ENCODE peak calls at places on chromosomes 2 and 18, in ten cellular contexts. One of them, this sample, is unnamed.

GRCh38 chr2:27956895-27957294 is 66.4 kb downstream of the BABAM2 start:
- DNase-seq in IMR-90: peak; percentile 81
- DNase-seq in aorta: no peak
- DNase-seq in thoracic aorta: no peak
- DNase-seq in mesendoderm: no peak
- DNase-seq in colonic mucosa: no peak
- DNase-seq in PC-3: peak; percentile 50
- DNase-seq in Peyer's patch: no peak
- DNase-seq in OCI-LY7: no peak
- DNase-seq in heart left ventricle: no peak
- DNase-seq in this sample: no peak

GRCh38 chr2:170216415-170216814 is 38.5 kb downstream of the MYO3B start:
- DNase-seq in Peyer's patch: no peak
- DNase-seq in colonic mucosa: no peak
- DNase-seq in heart left ventricle: no peak
- DNase-seq in aorta: no peak
- DNase-seq in PC-3: no peak
- DNase-seq in mesendoderm: no peak
- DNase-seq in OCI-LY7: no peak
- DNase-seq in thoracic aorta: no peak
- DNase-seq in IMR-90: no peak
- DNase-seq in this sample: no peak

GRCh38 chr2:71995067-71995665 is 152.5 kb downstream of the CYP26B1 start:
- DNase-seq in heart left ventricle: no peak
- DNase-seq in colonic mucosa: no peak
- DNase-seq in mesendoderm: peak; percentile 50
- DNase-seq in PC-3: peak; percentile 59
- DNase-seq in Peyer's patch: no peak
- DNase-seq in thoracic aorta: no peak
- DNase-seq in OCI-LY7: no peak
- DNase-seq in aorta: no peak
- DNase-seq in IMR-90: peak; percentile 5
- DNase-seq in this sample: no peak

GRCh38 chr2:10103179-10103578 is 19.4 kb upstream of the RRM2 start:
- DNase-seq in colonic mucosa: no peak
- DNase-seq in heart left ventricle: no peak
- DNase-seq in thoracic aorta: no peak
- DNase-seq in IMR-90: no peak
- DNase-seq in PC-3: no peak
- DNase-seq in mesendoderm: no peak
- DNase-seq in Peyer's patch: no peak
- DNase-seq in OCI-LY7: no peak
- DNase-seq in aorta: no peak
- DNase-seq in this sample: no peak

GRCh38 chr2:23941644-23942043 is 1.4 kb downstream of the UBXN2A start:
- DNase-seq in colonic mucosa: no peak
- DNase-seq in Peyer's patch: no peak
- DNase-seq in aorta: no peak
- DNase-seq in OCI-LY7: no peak
- DNase-seq in IMR-90: no peak
- DNase-seq in heart left ventricle: no peak
- DNase-seq in mesendoderm: no peak
- DNase-seq in thoracic aorta: no peak
- DNase-seq in PC-3: no peak
- DNase-seq in this sample: no peak

GRCh38 chr2:238754259-238754658 is 93.6 kb upstream of the TWIST2 start:
- DNase-seq in heart left ventricle: no peak
- DNase-seq in thoracic aorta: no peak
- DNase-seq in IMR-90: no peak
- DNase-seq in OCI-LY7: no peak
- DNase-seq in PC-3: peak; percentile 28
- DNase-seq in colonic mucosa: no peak
- DNase-seq in mesendoderm: peak; percentile 20
- DNase-seq in Peyer's patch: no peak
- DNase-seq in aorta: no peak
- DNase-seq in this sample: no peak

GRCh38 chr2:55862269-55862668 is 61.3 kb downstream of the EFEMP1 start:
- DNase-seq in mesendoderm: no peak
- DNase-seq in OCI-LY7: no peak
- DNase-seq in IMR-90: peak; percentile 99
- DNase-seq in Peyer's patch: no peak
- DNase-seq in colonic mucosa: no peak
- DNase-seq in PC-3: peak; percentile 42
- DNase-seq in heart left ventricle: no peak
- DNase-seq in aorta: peak; percentile 53
- DNase-seq in thoracic aorta: peak; percentile 25
- DNase-seq in this sample: no peak

GRCh38 chr2:176096986-176097819 is 2.4 kb upstream of the HOXD12 start:
- DNase-seq in heart left ventricle: peak; percentile 72
- DNase-seq in IMR-90: peak; percentile 48
- DNase-seq in thoracic aorta: no peak
- DNase-seq in Peyer's patch: peak; percentile 82
- DNase-seq in PC-3: peak; percentile 80
- DNase-seq in aorta: peak; percentile 62
- DNase-seq in OCI-LY7: peak; percentile 77
- DNase-seq in mesendoderm: peak; percentile 94
- DNase-seq in colonic mucosa: peak; percentile 75
- DNase-seq in this sample: peak; percentile 80

GRCh38 chr2:42102606-42103450 is 55.0 kb downstream of the PKDCC start:
- DNase-seq in heart left ventricle: peak; percentile 77
- DNase-seq in OCI-LY7: no peak
- DNase-seq in PC-3: no peak
- DNase-seq in Peyer's patch: no peak
- DNase-seq in colonic mucosa: peak; percentile 68
- DNase-seq in thoracic aorta: no peak
- DNase-seq in aorta: peak; percentile 80
- DNase-seq in IMR-90: no peak
- DNase-seq in mesendoderm: peak; percentile 99
- DNase-seq in this sample: peak; percentile 70

GRCh38 chr2:239882335-239882734 is 142.8 kb downstream of the NDUFA10 start:
- DNase-seq in IMR-90: no peak
- DNase-seq in mesendoderm: peak; percentile 70
- DNase-seq in aorta: no peak
- DNase-seq in PC-3: peak; percentile 74
- DNase-seq in thoracic aorta: no peak
- DNase-seq in Peyer's patch: no peak
- DNase-seq in heart left ventricle: peak; percentile 50
- DNase-seq in colonic mucosa: peak; percentile 65
- DNase-seq in OCI-LY7: peak; percentile 46
- DNase-seq in this sample: no peak

GRCh38 chr2:44459754-44460153 is 98.0 kb downstream of the CAMKMT start:
- DNase-seq in thoracic aorta: no peak
- DNase-seq in OCI-LY7: no peak
- DNase-seq in heart left ventricle: no peak
- DNase-seq in Peyer's patch: no peak
- DNase-seq in mesendoderm: peak; percentile 68
- DNase-seq in colonic mucosa: no peak
- DNase-seq in aorta: no peak
- DNase-seq in PC-3: no peak
- DNase-seq in IMR-90: no peak
- DNase-seq in this sample: no peak

GRCh38 chr2:191839918-191840804 is 6.7 kb downstream of the CAVIN2 start:
- DNase-seq in Peyer's patch: no peak
- DNase-seq in colonic mucosa: no peak
- DNase-seq in heart left ventricle: no peak
- DNase-seq in aorta: no peak
- DNase-seq in PC-3: no peak
- DNase-seq in IMR-90: no peak
- DNase-seq in OCI-LY7: no peak
- DNase-seq in thoracic aorta: no peak
- DNase-seq in mesendoderm: no peak
- DNase-seq in this sample: no peak

GRCh38 chr18:47413327-47413726 is 161.9 kb upstream of the SKOR2 start:
- DNase-seq in PC-3: no peak
- DNase-seq in mesendoderm: no peak
- DNase-seq in aorta: no peak
- DNase-seq in colonic mucosa: no peak
- DNase-seq in heart left ventricle: no peak
- DNase-seq in Peyer's patch: no peak
- DNase-seq in thoracic aorta: no peak
- DNase-seq in OCI-LY7: no peak
- DNase-seq in IMR-90: no peak
- DNase-seq in this sample: no peak

GRCh38 chr2:100822587-100823248 is 2.8 kb downstream of the NPAS2 start:
- DNase-seq in aorta: no peak
- DNase-seq in mesendoderm: no peak
- DNase-seq in thoracic aorta: no peak
- DNase-seq in heart left ventricle: peak; percentile 38
- DNase-seq in OCI-LY7: no peak
- DNase-seq in colonic mucosa: no peak
- DNase-seq in IMR-90: peak; percentile 51
- DNase-seq in PC-3: peak; percentile 55
- DNase-seq in Peyer's patch: no peak
- DNase-seq in this sample: no peak

GRCh38 chr2:216877085-216877484 is 17.2 kb upstream of the TNP1 start:
- DNase-seq in colonic mucosa: no peak
- DNase-seq in OCI-LY7: no peak
- DNase-seq in aorta: no peak
- DNase-seq in PC-3: no peak
- DNase-seq in IMR-90: no peak
- DNase-seq in thoracic aorta: no peak
- DNase-seq in mesendoderm: no peak
- DNase-seq in Peyer's patch: no peak
- DNase-seq in heart left ventricle: no peak
- DNase-seq in this sample: no peak

GRCh38 chr18:36580874-36581750 is 247.7 kb downstream of the TPGS2 start:
- DNase-seq in IMR-90: peak; percentile 75
- DNase-seq in heart left ventricle: no peak
- DNase-seq in Peyer's patch: no peak
- DNase-seq in OCI-LY7: no peak
- DNase-seq in thoracic aorta: no peak
- DNase-seq in PC-3: peak; percentile 44
- DNase-seq in aorta: no peak
- DNase-seq in colonic mucosa: no peak
- DNase-seq in mesendoderm: no peak
- DNase-seq in this sample: no peak

DNA sequence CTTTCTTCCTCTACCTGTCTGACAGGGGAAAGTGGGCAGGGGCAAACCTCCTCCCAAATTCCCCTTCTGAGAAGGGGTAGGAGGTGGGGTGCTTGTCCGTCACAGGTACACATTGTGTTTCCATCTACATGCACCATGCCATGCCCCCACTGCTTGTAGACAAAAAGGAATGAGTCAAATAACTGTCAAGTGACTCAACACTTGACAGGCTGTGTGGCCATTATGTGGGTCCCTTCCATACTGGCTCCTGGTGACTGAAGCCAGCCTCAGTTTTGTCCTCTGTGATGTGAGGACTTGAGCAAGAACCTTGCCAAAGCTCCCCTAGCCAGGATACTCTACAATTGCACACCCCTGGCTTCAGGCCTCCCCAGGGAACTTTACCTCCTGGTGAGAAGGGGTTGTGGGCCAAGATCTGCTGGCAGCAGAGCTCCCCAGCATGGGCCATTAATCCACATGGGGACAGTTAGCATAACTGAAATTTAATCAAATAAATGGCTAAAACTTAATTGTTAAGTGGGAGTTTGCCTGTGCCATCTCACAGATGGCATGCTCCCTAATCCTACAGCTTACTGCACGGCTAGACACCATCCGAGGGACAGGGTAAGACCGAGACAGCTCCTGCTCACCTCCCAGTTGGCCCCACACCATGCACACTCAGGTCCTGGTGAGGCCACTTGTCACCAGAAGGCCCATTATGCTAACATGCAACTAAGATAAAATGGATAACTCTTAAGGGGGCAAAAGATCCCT is 140.2 kb downstream of the BCL11A start:
- DNase-seq in aorta: no peak
- DNase-seq in mesendoderm: no peak
- DNase-seq in heart left ventricle: no peak
- DNase-seq in PC-3: no peak
- DNase-seq in OCI-LY7: no peak
- DNase-seq in Peyer's patch: no peak
- DNase-seq in thoracic aorta: no peak
- DNase-seq in IMR-90: no peak
- DNase-seq in colonic mucosa: no peak
- DNase-seq in this sample: no peak
- H3K4me1 ChIP-seq in aorta: no peaks in the 10 kb centered on the region
- H3K4me1 ChIP-seq in mesendoderm: peaks cover 24% of the 10 kb centered on the region
- H3K4me1 ChIP-seq in heart left ventricle: no peaks in the 10 kb centered on the region
- H3K4me1 ChIP-seq in PC-3: peaks cover 27% of the 10 kb centered on the region
- H3K4me1 ChIP-seq in OCI-LY7: peaks cover 46% of the 10 kb centered on the region
- H3K4me1 ChIP-seq in Peyer's patch: no peaks in the 10 kb centered on the region
- H3K4me1 ChIP-seq in thoracic aorta: no peaks in the 10 kb centered on the region
- H3K4me1 ChIP-seq in IMR-90: no peaks in the 10 kb centered on the region
- H3K4me1 ChIP-seq in colonic mucosa: no peaks in the 10 kb centered on the region
- H3K4me1 ChIP-seq in this sample: peaks cover 5% of the 10 kb centered on the region

DNA sequence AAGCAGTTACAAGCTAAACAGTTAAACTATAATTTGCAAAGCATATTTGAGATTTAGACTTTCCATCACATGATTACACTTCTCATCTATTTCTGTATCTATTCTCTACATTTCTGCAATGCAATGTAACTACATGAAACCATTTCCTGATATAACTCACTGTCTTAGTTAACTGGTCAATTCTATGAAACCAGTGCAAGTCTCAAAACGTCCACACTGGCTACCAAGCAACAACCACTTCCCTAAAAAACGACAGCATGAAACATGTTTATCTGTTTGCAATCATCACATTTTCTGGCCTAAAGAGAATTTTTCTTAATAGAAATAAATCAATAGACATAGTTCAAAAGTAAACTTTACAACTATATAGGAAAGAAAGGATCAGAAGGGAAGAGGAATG is 17.4 kb downstream of the FECH start:
- DNase-seq in aorta: no peak
- DNase-seq in mesendoderm: no peak
- DNase-seq in Peyer's patch: no peak
- DNase-seq in PC-3: no peak
- DNase-seq in colonic mucosa: no peak
- DNase-seq in thoracic aorta: no peak
- DNase-seq in OCI-LY7: no peak
- DNase-seq in heart left ventricle: no peak
- DNase-seq in IMR-90: no peak
- DNase-seq in this sample: no peak
- H3K36me3 ChIP-seq in aorta: peaks cover 15% of the 10 kb centered on the region
- H3K36me3 ChIP-seq in mesendoderm: no peaks in the 10 kb centered on the region
- H3K36me3 ChIP-seq in Peyer's patch: no peaks in the 10 kb centered on the region
- H3K36me3 ChIP-seq in PC-3: peaks cover 25% of the 10 kb centered on the region
- H3K36me3 ChIP-seq in colonic mucosa: no peaks in the 10 kb centered on the region
- H3K36me3 ChIP-seq in thoracic aorta: peaks cover 36% of the 10 kb centered on the region
- H3K36me3 ChIP-seq in OCI-LY7: no peaks in the 10 kb centered on the region
- H3K36me3 ChIP-seq in heart left ventricle: peaks cover 97% of the 10 kb centered on the region
- H3K36me3 ChIP-seq in IMR-90: peaks cover 30% of the 10 kb centered on the region
- H3K36me3 ChIP-seq in this sample: no peaks in the 10 kb centered on the region

GRCh38 chr2:987789-988188 is 37.1 kb downstream of the SNTG2 start:
- DNase-seq in PC-3: no peak
- DNase-seq in colonic mucosa: no peak
- DNase-seq in aorta: no peak
- DNase-seq in IMR-90: no peak
- DNase-seq in OCI-LY7: no peak
- DNase-seq in heart left ventricle: no peak
- DNase-seq in thoracic aorta: no peak
- DNase-seq in Peyer's patch: no peak
- DNase-seq in mesendoderm: no peak
- DNase-seq in this sample: no peak
- H3K4me1 ChIP-seq in PC-3: no peaks in the 10 kb centered on the region
- H3K4me1 ChIP-seq in colonic mucosa: no peaks in the 10 kb centered on the region
- H3K4me1 ChIP-seq in aorta: no peaks in the 10 kb centered on the region
- H3K4me1 ChIP-seq in IMR-90: no peaks in the 10 kb centered on the region
- H3K4me1 ChIP-seq in OCI-LY7: no peaks in the 10 kb centered on the region
- H3K4me1 ChIP-seq in heart left ventricle: no peaks in the 10 kb centered on the region
- H3K4me1 ChIP-seq in thoracic aorta: no peaks in the 10 kb centered on the region
- H3K4me1 ChIP-seq in Peyer's patch: no peaks in the 10 kb centered on the region
- H3K4me1 ChIP-seq in mesendoderm: no peaks in the 10 kb centered on the region
- H3K4me1 ChIP-seq in this sample: no peaks in the 10 kb centered on the region

GRCh38 chr2:12776457-12777049 is 59.8 kb downstream of the TRIB2 start:
- DNase-seq in PC-3: no peak
- DNase-seq in Peyer's patch: no peak
- DNase-seq in aorta: no peak
- DNase-seq in heart left ventricle: no peak
- DNase-seq in thoracic aorta: no peak
- DNase-seq in OCI-LY7: no peak
- DNase-seq in colonic mucosa: no peak
- DNase-seq in mesendoderm: no peak
- DNase-seq in IMR-90: no peak
- DNase-seq in this sample: no peak
- H3K36me3 ChIP-seq in PC-3: no peaks in the 10 kb centered on the region
- H3K36me3 ChIP-seq in Peyer's patch: no peaks in the 10 kb centered on the region
- H3K36me3 ChIP-seq in aorta: no peaks in the 10 kb centered on the region
- H3K36me3 ChIP-seq in heart left ventricle: no peaks in the 10 kb centered on the region
- H3K36me3 ChIP-seq in thoracic aorta: no peaks in the 10 kb centered on the region
- H3K36me3 ChIP-seq in OCI-LY7: no peaks in the 10 kb centered on the region
- H3K36me3 ChIP-seq in colonic mucosa: no peaks in the 10 kb centered on the region
- H3K36me3 ChIP-seq in mesendoderm: no peaks in the 10 kb centered on the region
- H3K36me3 ChIP-seq in IMR-90: no peaks in the 10 kb centered on the region
- H3K36me3 ChIP-seq in this sample: no peaks in the 10 kb centered on the region

This sample was measured in mucosa of descending colon.